ENCODE peak calls at places on chromosomes 5 and 9, in ten cellular contexts. One of them, this sample, is unnamed.

GRCh38 chr5:10289991-10290390 is 17.7 kb downstream of the CMBL start:
- DNase-seq in SIG-M5: no peak
- DNase-seq in stimulated activated CD4-positive, alpha-beta T cell treated with anti-CD3 and anti-CD28 coated beads, Interleukin-2, amount 100 ng/mL, for 48 hours: no peak
- DNase-seq in activated T-cell treated with anti-CD3 and anti-CD28 coated beads, Interleukin-2, amount 50 U/mL, for 1 hour: no peak
- DNase-seq in heart right ventricle: no peak
- DNase-seq in gastrocnemius medialis: peak
- DNase-seq in Peyer's patch: no peak
- DNase-seq in CD4-positive, alpha-beta memory T cell: no peak
- DNase-seq in NCI-H2081: no peak
- DNase-seq in left kidney: no peak
- DNase-seq in this sample: no peak

GRCh38 chr9:112006361-112007020 is 109.9 kb downstream of the UGCG start:
- DNase-seq in SIG-M5: no peak
- DNase-seq in stimulated activated CD4-positive, alpha-beta T cell treated with anti-CD3 and anti-CD28 coated beads, Interleukin-2, amount 100 ng/mL, for 48 hours: no peak
- DNase-seq in activated T-cell treated with anti-CD3 and anti-CD28 coated beads, Interleukin-2, amount 50 U/mL, for 1 hour: no peak
- DNase-seq in heart right ventricle: no peak
- DNase-seq in gastrocnemius medialis: no peak
- DNase-seq in Peyer's patch: no peak
- DNase-seq in CD4-positive, alpha-beta memory T cell: no peak
- DNase-seq in NCI-H2081: no peak
- DNase-seq in left kidney: no peak
- DNase-seq in this sample: no peak

GRCh38 chr5:84642795-84643194 is 258.1 kb upstream of the EDIL3 start:
- DNase-seq in SIG-M5: no peak
- DNase-seq in stimulated activated CD4-positive, alpha-beta T cell treated with anti-CD3 and anti-CD28 coated beads, Interleukin-2, amount 100 ng/mL, for 48 hours: no peak
- DNase-seq in activated T-cell treated with anti-CD3 and anti-CD28 coated beads, Interleukin-2, amount 50 U/mL, for 1 hour: no peak
- DNase-seq in heart right ventricle: no peak
- DNase-seq in gastrocnemius medialis: no peak
- DNase-seq in Peyer's patch: no peak
- DNase-seq in CD4-positive, alpha-beta memory T cell: no peak
- DNase-seq in NCI-H2081: no peak
- DNase-seq in left kidney: no peak
- DNase-seq in this sample: no peak

GRCh38 chr5:164191240-164191639 is 685.8 kb downstream of the MAT2B start:
- DNase-seq in SIG-M5: no peak
- DNase-seq in stimulated activated CD4-positive, alpha-beta T cell treated with anti-CD3 and anti-CD28 coated beads, Interleukin-2, amount 100 ng/mL, for 48 hours: no peak
- DNase-seq in activated T-cell treated with anti-CD3 and anti-CD28 coated beads, Interleukin-2, amount 50 U/mL, for 1 hour: no peak
- DNase-seq in heart right ventricle: peak
- DNase-seq in gastrocnemius medialis: no peak
- DNase-seq in Peyer's patch: peak
- DNase-seq in CD4-positive, alpha-beta memory T cell: no peak
- DNase-seq in NCI-H2081: no peak
- DNase-seq in left kidney: no peak
- DNase-seq in this sample: no peak

GRCh38 chr5:64210866-64211265 is 45.2 kb downstream of the RNF180 start:
- DNase-seq in SIG-M5: no peak
- DNase-seq in stimulated activated CD4-positive, alpha-beta T cell treated with anti-CD3 and anti-CD28 coated beads, Interleukin-2, amount 100 ng/mL, for 48 hours: no peak
- DNase-seq in activated T-cell treated with anti-CD3 and anti-CD28 coated beads, Interleukin-2, amount 50 U/mL, for 1 hour: no peak
- DNase-seq in heart right ventricle: no peak
- DNase-seq in gastrocnemius medialis: no peak
- DNase-seq in Peyer's patch: no peak
- DNase-seq in CD4-positive, alpha-beta memory T cell: no peak
- DNase-seq in NCI-H2081: no peak
- DNase-seq in left kidney: no peak
- DNase-seq in this sample: no peak

GRCh38 chr5:82833277-82833676 is 243.9 kb downstream of the TMEM167A start:
- DNase-seq in SIG-M5: no peak
- DNase-seq in stimulated activated CD4-positive, alpha-beta T cell treated with anti-CD3 and anti-CD28 coated beads, Interleukin-2, amount 100 ng/mL, for 48 hours: no peak
- DNase-seq in activated T-cell treated with anti-CD3 and anti-CD28 coated beads, Interleukin-2, amount 50 U/mL, for 1 hour: no peak
- DNase-seq in heart right ventricle: no peak
- DNase-seq in gastrocnemius medialis: no peak
- DNase-seq in Peyer's patch: no peak
- DNase-seq in CD4-positive, alpha-beta memory T cell: no peak
- DNase-seq in NCI-H2081: no peak
- DNase-seq in left kidney: no peak
- DNase-seq in this sample: no peak

GRCh38 chr5:100904259-100904822 is 1.3 kb upstream of the ST8SIA4 start:
- DNase-seq in SIG-M5: peak
- DNase-seq in stimulated activated CD4-positive, alpha-beta T cell treated with anti-CD3 and anti-CD28 coated beads, Interleukin-2, amount 100 ng/mL, for 48 hours: peak
- DNase-seq in activated T-cell treated with anti-CD3 and anti-CD28 coated beads, Interleukin-2, amount 50 U/mL, for 1 hour: peak
- DNase-seq in heart right ventricle: no peak
- DNase-seq in gastrocnemius medialis: no peak
- DNase-seq in Peyer's patch: peak
- DNase-seq in CD4-positive, alpha-beta memory T cell: peak
- DNase-seq in NCI-H2081: no peak
- DNase-seq in left kidney: peak
- DNase-seq in this sample: no peak

GRCh38 chr5:72517961-72518690 is 10.9 kb upstream of the ZNF366 start:
- DNase-seq in SIG-M5: peak
- DNase-seq in stimulated activated CD4-positive, alpha-beta T cell treated with anti-CD3 and anti-CD28 coated beads, Interleukin-2, amount 100 ng/mL, for 48 hours: no peak
- DNase-seq in activated T-cell treated with anti-CD3 and anti-CD28 coated beads, Interleukin-2, amount 50 U/mL, for 1 hour: no peak
- DNase-seq in heart right ventricle: peak
- DNase-seq in gastrocnemius medialis: peak
- DNase-seq in Peyer's patch: peak
- DNase-seq in CD4-positive, alpha-beta memory T cell: no peak
- DNase-seq in NCI-H2081: no peak
- DNase-seq in left kidney: no peak
- DNase-seq in this sample: no peak

GRCh38 chr9:123999668-124000067 is 11.9 kb upstream of the LHX2 start:
- DNase-seq in SIG-M5: no peak
- DNase-seq in stimulated activated CD4-positive, alpha-beta T cell treated with anti-CD3 and anti-CD28 coated beads, Interleukin-2, amount 100 ng/mL, for 48 hours: no peak
- DNase-seq in activated T-cell treated with anti-CD3 and anti-CD28 coated beads, Interleukin-2, amount 50 U/mL, for 1 hour: no peak
- DNase-seq in heart right ventricle: no peak
- DNase-seq in gastrocnemius medialis: no peak
- DNase-seq in Peyer's patch: no peak
- DNase-seq in CD4-positive, alpha-beta memory T cell: no peak
- DNase-seq in NCI-H2081: peak
- DNase-seq in left kidney: peak
- DNase-seq in this sample: no peak

GRCh38 chr9:21684231-21684630 is 118.2 kb upstream of the MTAP start:
- DNase-seq in SIG-M5: no peak
- DNase-seq in stimulated activated CD4-positive, alpha-beta T cell treated with anti-CD3 and anti-CD28 coated beads, Interleukin-2, amount 100 ng/mL, for 48 hours: no peak
- DNase-seq in activated T-cell treated with anti-CD3 and anti-CD28 coated beads, Interleukin-2, amount 50 U/mL, for 1 hour: no peak
- DNase-seq in heart right ventricle: no peak
- DNase-seq in gastrocnemius medialis: no peak
- DNase-seq in Peyer's patch: no peak
- DNase-seq in CD4-positive, alpha-beta memory T cell: no peak
- DNase-seq in NCI-H2081: no peak
- DNase-seq in left kidney: no peak
- DNase-seq in this sample: no peak

GRCh38 chr5:31854625-31855526 is 215.9 kb downstream of the PDZD2 start:
- DNase-seq in SIG-M5: no peak
- DNase-seq in stimulated activated CD4-positive, alpha-beta T cell treated with anti-CD3 and anti-CD28 coated beads, Interleukin-2, amount 100 ng/mL, for 48 hours: no peak
- DNase-seq in activated T-cell treated with anti-CD3 and anti-CD28 coated beads, Interleukin-2, amount 50 U/mL, for 1 hour: peak
- DNase-seq in heart right ventricle: peak
- DNase-seq in gastrocnemius medialis: peak
- DNase-seq in Peyer's patch: no peak
- DNase-seq in CD4-positive, alpha-beta memory T cell: no peak
- DNase-seq in NCI-H2081: peak
- DNase-seq in left kidney: peak
- DNase-seq in this sample: no peak

GRCh38 chr5:178454821-178455479 is 135.2 kb downstream of the COL23A1 start:
- DNase-seq in SIG-M5: no peak
- DNase-seq in stimulated activated CD4-positive, alpha-beta T cell treated with anti-CD3 and anti-CD28 coated beads, Interleukin-2, amount 100 ng/mL, for 48 hours: no peak
- DNase-seq in activated T-cell treated with anti-CD3 and anti-CD28 coated beads, Interleukin-2, amount 50 U/mL, for 1 hour: no peak
- DNase-seq in heart right ventricle: no peak
- DNase-seq in gastrocnemius medialis: no peak
- DNase-seq in Peyer's patch: peak
- DNase-seq in CD4-positive, alpha-beta memory T cell: no peak
- DNase-seq in NCI-H2081: no peak
- DNase-seq in left kidney: no peak
- DNase-seq in this sample: no peak

GRCh38 chr5:93891491-93892480 is 150.4 kb upstream of the POU5F2 start:
- DNase-seq in SIG-M5: no peak
- DNase-seq in stimulated activated CD4-positive, alpha-beta T cell treated with anti-CD3 and anti-CD28 coated beads, Interleukin-2, amount 100 ng/mL, for 48 hours: no peak
- DNase-seq in activated T-cell treated with anti-CD3 and anti-CD28 coated beads, Interleukin-2, amount 50 U/mL, for 1 hour: no peak
- DNase-seq in heart right ventricle: no peak
- DNase-seq in gastrocnemius medialis: no peak
- DNase-seq in Peyer's patch: no peak
- DNase-seq in CD4-positive, alpha-beta memory T cell: no peak
- DNase-seq in NCI-H2081: peak
- DNase-seq in left kidney: peak
- DNase-seq in this sample: no peak

GRCh38 chr9:108921200-108921599 is 12.7 kb downstream of the ELP1 start:
- DNase-seq in SIG-M5: no peak
- DNase-seq in stimulated activated CD4-positive, alpha-beta T cell treated with anti-CD3 and anti-CD28 coated beads, Interleukin-2, amount 100 ng/mL, for 48 hours: no peak
- DNase-seq in activated T-cell treated with anti-CD3 and anti-CD28 coated beads, Interleukin-2, amount 50 U/mL, for 1 hour: no peak
- DNase-seq in heart right ventricle: no peak
- DNase-seq in gastrocnemius medialis: no peak
- DNase-seq in Peyer's patch: no peak
- DNase-seq in CD4-positive, alpha-beta memory T cell: no peak
- DNase-seq in NCI-H2081: no peak
- DNase-seq in left kidney: no peak
- DNase-seq in this sample: no peak

GRCh38 chr9:79766091-79766490 is 194.3 kb downstream of the TLE4 start:
- DNase-seq in SIG-M5: no peak
- DNase-seq in stimulated activated CD4-positive, alpha-beta T cell treated with anti-CD3 and anti-CD28 coated beads, Interleukin-2, amount 100 ng/mL, for 48 hours: no peak
- DNase-seq in activated T-cell treated with anti-CD3 and anti-CD28 coated beads, Interleukin-2, amount 50 U/mL, for 1 hour: no peak
- DNase-seq in heart right ventricle: no peak
- DNase-seq in gastrocnemius medialis: no peak
- DNase-seq in Peyer's patch: no peak
- DNase-seq in CD4-positive, alpha-beta memory T cell: no peak
- DNase-seq in NCI-H2081: no peak
- DNase-seq in left kidney: no peak
- DNase-seq in this sample: no peak

GRCh38 chr9:111298831-111299603 is 31.0 kb downstream of the OR2K2 start:
- DNase-seq in SIG-M5: no peak
- DNase-seq in stimulated activated CD4-positive, alpha-beta T cell treated with anti-CD3 and anti-CD28 coated beads, Interleukin-2, amount 100 ng/mL, for 48 hours: no peak
- DNase-seq in activated T-cell treated with anti-CD3 and anti-CD28 coated beads, Interleukin-2, amount 50 U/mL, for 1 hour: no peak
- DNase-seq in heart right ventricle: peak
- DNase-seq in gastrocnemius medialis: peak
- DNase-seq in Peyer's patch: peak
- DNase-seq in CD4-positive, alpha-beta memory T cell: no peak
- DNase-seq in NCI-H2081: no peak
- DNase-seq in left kidney: peak
- DNase-seq in this sample: peak

GRCh38 chr5:96415897-96416296 is 17.2 kb downstream of the PCSK1 start:
- DNase-seq in SIG-M5: no peak
- DNase-seq in stimulated activated CD4-positive, alpha-beta T cell treated with anti-CD3 and anti-CD28 coated beads, Interleukin-2, amount 100 ng/mL, for 48 hours: no peak
- DNase-seq in activated T-cell treated with anti-CD3 and anti-CD28 coated beads, Interleukin-2, amount 50 U/mL, for 1 hour: no peak
- DNase-seq in heart right ventricle: no peak
- DNase-seq in gastrocnemius medialis: no peak
- DNase-seq in Peyer's patch: no peak
- DNase-seq in CD4-positive, alpha-beta memory T cell: no peak
- DNase-seq in NCI-H2081: no peak
- DNase-seq in left kidney: no peak
- DNase-seq in this sample: no peak

GRCh38 chr9:88984543-88984883 is 6.8 kb upstream of the S1PR3 start:
- DNase-seq in SIG-M5: no peak
- DNase-seq in stimulated activated CD4-positive, alpha-beta T cell treated with anti-CD3 and anti-CD28 coated beads, Interleukin-2, amount 100 ng/mL, for 48 hours: no peak
- DNase-seq in activated T-cell treated with anti-CD3 and anti-CD28 coated beads, Interleukin-2, amount 50 U/mL, for 1 hour: no peak
- DNase-seq in heart right ventricle: no peak
- DNase-seq in gastrocnemius medialis: no peak
- DNase-seq in Peyer's patch: no peak
- DNase-seq in CD4-positive, alpha-beta memory T cell: no peak
- DNase-seq in NCI-H2081: no peak
- DNase-seq in left kidney: no peak
- DNase-seq in this sample: no peak

GRCh38 chr9:652896-653295 is 188.6 kb upstream of the DMRT1 start:
- DNase-seq in SIG-M5: no peak
- DNase-seq in stimulated activated CD4-positive, alpha-beta T cell treated with anti-CD3 and anti-CD28 coated beads, Interleukin-2, amount 100 ng/mL, for 48 hours: no peak
- DNase-seq in activated T-cell treated with anti-CD3 and anti-CD28 coated beads, Interleukin-2, amount 50 U/mL, for 1 hour: no peak
- DNase-seq in heart right ventricle: peak
- DNase-seq in gastrocnemius medialis: peak
- DNase-seq in Peyer's patch: no peak
- DNase-seq in CD4-positive, alpha-beta memory T cell: no peak
- DNase-seq in NCI-H2081: no peak
- DNase-seq in left kidney: no peak
- DNase-seq in this sample: no peak

GRCh38 chr5:81852277-81853004 is 101.5 kb upstream of the SSBP2 start:
- DNase-seq in SIG-M5: no peak
- DNase-seq in stimulated activated CD4-positive, alpha-beta T cell treated with anti-CD3 and anti-CD28 coated beads, Interleukin-2, amount 100 ng/mL, for 48 hours: no peak
- DNase-seq in activated T-cell treated with anti-CD3 and anti-CD28 coated beads, Interleukin-2, amount 50 U/mL, for 1 hour: peak
- DNase-seq in heart right ventricle: peak
- DNase-seq in gastrocnemius medialis: no peak
- DNase-seq in Peyer's patch: peak
- DNase-seq in CD4-positive, alpha-beta memory T cell: peak
- DNase-seq in NCI-H2081: peak
- DNase-seq in left kidney: peak
- DNase-seq in this sample: no peak

GRCh38 chr5:139839918-139840317 is 44.3 kb downstream of the PSD2 start:
- DNase-seq in SIG-M5: no peak
- DNase-seq in stimulated activated CD4-positive, alpha-beta T cell treated with anti-CD3 and anti-CD28 coated beads, Interleukin-2, amount 100 ng/mL, for 48 hours: no peak
- DNase-seq in activated T-cell treated with anti-CD3 and anti-CD28 coated beads, Interleukin-2, amount 50 U/mL, for 1 hour: no peak
- DNase-seq in heart right ventricle: no peak
- DNase-seq in gastrocnemius medialis: no peak
- DNase-seq in Peyer's patch: no peak
- DNase-seq in CD4-positive, alpha-beta memory T cell: no peak
- DNase-seq in NCI-H2081: no peak
- DNase-seq in left kidney: no peak
- DNase-seq in this sample: no peak

GRCh38 chr5:73120222-73121108 is at the start of gene TMEM171:
- DNase-seq in SIG-M5: no peak
- DNase-seq in stimulated activated CD4-positive, alpha-beta T cell treated with anti-CD3 and anti-CD28 coated beads, Interleukin-2, amount 100 ng/mL, for 48 hours: no peak
- DNase-seq in activated T-cell treated with anti-CD3 and anti-CD28 coated beads, Interleukin-2, amount 50 U/mL, for 1 hour: no peak
- DNase-seq in heart right ventricle: peak
- DNase-seq in gastrocnemius medialis: peak
- DNase-seq in Peyer's patch: peak
- DNase-seq in CD4-positive, alpha-beta memory T cell: no peak
- DNase-seq in NCI-H2081: peak
- DNase-seq in left kidney: peak
- DNase-seq in this sample: no peak

GRCh38 chr5:93346301-93346700 is 234.7 kb downstream of the NR2F1-AS1 start:
- DNase-seq in SIG-M5: no peak
- DNase-seq in stimulated activated CD4-positive, alpha-beta T cell treated with anti-CD3 and anti-CD28 coated beads, Interleukin-2, amount 100 ng/mL, for 48 hours: no peak
- DNase-seq in activated T-cell treated with anti-CD3 and anti-CD28 coated beads, Interleukin-2, amount 50 U/mL, for 1 hour: no peak
- DNase-seq in heart right ventricle: no peak
- DNase-seq in gastrocnemius medialis: no peak
- DNase-seq in Peyer's patch: no peak
- DNase-seq in CD4-positive, alpha-beta memory T cell: no peak
- DNase-seq in NCI-H2081: no peak
- DNase-seq in left kidney: no peak
- DNase-seq in this sample: no peak

GRCh38 chr9:79116064-79116463 is 455.7 kb upstream of the TLE4 start:
- DNase-seq in SIG-M5: no peak
- DNase-seq in stimulated activated CD4-positive, alpha-beta T cell treated with anti-CD3 and anti-CD28 coated beads, Interleukin-2, amount 100 ng/mL, for 48 hours: no peak
- DNase-seq in activated T-cell treated with anti-CD3 and anti-CD28 coated beads, Interleukin-2, amount 50 U/mL, for 1 hour: no peak
- DNase-seq in heart right ventricle: no peak
- DNase-seq in gastrocnemius medialis: no peak
- DNase-seq in Peyer's patch: no peak
- DNase-seq in CD4-positive, alpha-beta memory T cell: no peak
- DNase-seq in NCI-H2081: peak
- DNase-seq in left kidney: peak
- DNase-seq in this sample: no peak

GRCh38 chr9:4237748-4238511 is 61.9 kb downstream of the GLIS3 start:
- DNase-seq in SIG-M5: no peak
- DNase-seq in stimulated activated CD4-positive, alpha-beta T cell treated with anti-CD3 and anti-CD28 coated beads, Interleukin-2, amount 100 ng/mL, for 48 hours: no peak
- DNase-seq in activated T-cell treated with anti-CD3 and anti-CD28 coated beads, Interleukin-2, amount 50 U/mL, for 1 hour: no peak
- DNase-seq in heart right ventricle: no peak
- DNase-seq in gastrocnemius medialis: no peak
- DNase-seq in Peyer's patch: no peak
- DNase-seq in CD4-positive, alpha-beta memory T cell: no peak
- DNase-seq in NCI-H2081: no peak
- DNase-seq in left kidney: no peak
- DNase-seq in this sample: no peak

GRCh38 chr5:24714757-24715156 is 70.0 kb upstream of the CDH10 start:
- DNase-seq in SIG-M5: no peak
- DNase-seq in stimulated activated CD4-positive, alpha-beta T cell treated with anti-CD3 and anti-CD28 coated beads, Interleukin-2, amount 100 ng/mL, for 48 hours: no peak
- DNase-seq in activated T-cell treated with anti-CD3 and anti-CD28 coated beads, Interleukin-2, amount 50 U/mL, for 1 hour: no peak
- DNase-seq in heart right ventricle: no peak
- DNase-seq in gastrocnemius medialis: no peak
- DNase-seq in Peyer's patch: no peak
- DNase-seq in CD4-positive, alpha-beta memory T cell: no peak
- DNase-seq in NCI-H2081: no peak
- DNase-seq in left kidney: no peak
- DNase-seq in this sample: no peak

GRCh38 chr5:113221294-113222176 is 213.3 kb downstream of the TSSK1B start:
- DNase-seq in SIG-M5: no peak
- DNase-seq in stimulated activated CD4-positive, alpha-beta T cell treated with anti-CD3 and anti-CD28 coated beads, Interleukin-2, amount 100 ng/mL, for 48 hours: no peak
- DNase-seq in activated T-cell treated with anti-CD3 and anti-CD28 coated beads, Interleukin-2, amount 50 U/mL, for 1 hour: no peak
- DNase-seq in heart right ventricle: no peak
- DNase-seq in gastrocnemius medialis: no peak
- DNase-seq in Peyer's patch: no peak
- DNase-seq in CD4-positive, alpha-beta memory T cell: no peak
- DNase-seq in NCI-H2081: no peak
- DNase-seq in left kidney: no peak
- DNase-seq in this sample: no peak

GRCh38 chr5:81766611-81767010 is 15.7 kb upstream of the SSBP2 start:
- DNase-seq in SIG-M5: no peak
- DNase-seq in stimulated activated CD4-positive, alpha-beta T cell treated with anti-CD3 and anti-CD28 coated beads, Interleukin-2, amount 100 ng/mL, for 48 hours: no peak
- DNase-seq in activated T-cell treated with anti-CD3 and anti-CD28 coated beads, Interleukin-2, amount 50 U/mL, for 1 hour: no peak
- DNase-seq in heart right ventricle: no peak
- DNase-seq in gastrocnemius medialis: no peak
- DNase-seq in Peyer's patch: no peak
- DNase-seq in CD4-positive, alpha-beta memory T cell: no peak
- DNase-seq in NCI-H2081: no peak
- DNase-seq in left kidney: no peak
- DNase-seq in this sample: no peak

This sample was measured in Panc1.